ENCODE peak calls at places on chromosome 1, in eight cellular contexts. P, T, Z, R, B, E, Y and K are unnamed samples.
A peak's percentile ranks its signal among the peaks of the same experiment; 100 is the strongest.

GRCh38 chr1:243765676-243766075 is 84.4 kb downstream of the AKT3 start:
- DNase-seq in B (no peak), T (no peak), P (no peak), E (no peak), Z (no peak), R (no peak), Y (no peak), K (no peak)

GRCh38 chr1:178121883-178122282 is 28.0 kb downstream of the RASAL2 start:
- DNase-seq in Z (no peak), B (no peak), R (no peak), T (no peak), P (no peak), E (no peak), Y (no peak), K (no peak)

GRCh38 chr1:62687421-62687902 is 724 bp downstream of the DOCK7 start:
- DNase-seq in R (peak; percentile 32), Y (peak; percentile 53), Z (peak; percentile 28), P (no peak), T (peak; percentile 48), E (peak; percentile 41), B (peak; percentile 36), K (peak; percentile 60)

GRCh38 chr1:5728956-5729355 is 263.3 kb downstream of the NPHP4 start:
- DNase-seq in P (no peak), T (no peak), B (no peak), Y (no peak), R (no peak), E (no peak), Z (no peak), K (no peak)

GRCh38 chr1:25246600-25247023 is 642 bp downstream of the RSRP1 start:
- DNase-seq in B (no peak), T (peak; percentile 72), P (no peak), Z (peak; percentile 61), Y (no peak), E (no peak), R (peak; percentile 27), K (peak; percentile 33)

GRCh38 chr1:107669996-107670395 is 295.0 kb downstream of the VAV3 start:
- DNase-seq in T (no peak), P (no peak), Z (peak; percentile 17), E (peak; percentile 76), B (no peak), R (peak; percentile 13), Y (no peak), K (peak; percentile 37)

GRCh38 chr1:191993549-191993948 is 164.7 kb upstream of the RGS18 start:
- DNase-seq in Y (no peak), T (no peak), Z (no peak), B (no peak), P (no peak), R (no peak), E (no peak), K (peak; percentile 47)

GRCh38 chr1:161738627-161739287 is 10.8 kb upstream of the DUSP12 start:
- DNase-seq in R (peak; percentile 26), E (peak; percentile 51), Y (peak; percentile 26), P (no peak), T (peak; percentile 52), B (no peak), Z (peak; percentile 42), K (peak; percentile 68)

GRCh38 chr1:170765712-170766330 is 101.9 kb downstream of the PRRX1 start:
- DNase-seq in T (no peak), P (no peak), E (no peak), Z (no peak), B (no peak), R (no peak), Y (no peak), K (peak; percentile 48)

GRCh38 chr1:72018562-72018961 is 263.8 kb downstream of the NEGR1 start:
- DNase-seq in Z (no peak), Y (no peak), T (no peak), R (no peak), B (no peak), P (no peak), E (no peak), K (no peak)

GRCh38 chr1:210298936-210299335 is 29.8 kb upstream of the HHAT start:
- DNase-seq in Y (no peak), R (no peak), E (no peak), B (no peak), T (no peak), Z (no peak), P (no peak), K (no peak)

GRCh38 chr1:183022202-183023145 is 746 bp upstream of the LAMC1 start:
- DNase-seq in Z (peak; percentile 94), R (peak; percentile 82), Y (peak; percentile 76), P (peak; percentile 75), E (peak; percentile 74), T (peak; percentile 93), B (peak; percentile 17), K (peak; percentile 84)

GRCh38 chr1:47066931-47067330 is at the start of gene CYP4Z1:
- DNase-seq in Y (no peak), B (no peak), E (no peak), P (no peak), Z (no peak), T (no peak), R (no peak), K (no peak)

GRCh38 chr1:61588736-61589381 is 136.1 kb downstream of the TM2D1 start:
- DNase-seq in E (peak; percentile 79), P (no peak), T (peak; percentile 61), R (peak; percentile 34), B (peak; percentile 66), Z (peak; percentile 66), Y (peak; percentile 67), K (peak; percentile 84)

GRCh38 chr1:28894785-28895184 is 19.6 kb upstream of the EPB41 start:
- DNase-seq in P (no peak), R (no peak), B (no peak), E (no peak), Y (no peak), Z (no peak), T (peak; percentile 12), K (no peak)

DNA sequence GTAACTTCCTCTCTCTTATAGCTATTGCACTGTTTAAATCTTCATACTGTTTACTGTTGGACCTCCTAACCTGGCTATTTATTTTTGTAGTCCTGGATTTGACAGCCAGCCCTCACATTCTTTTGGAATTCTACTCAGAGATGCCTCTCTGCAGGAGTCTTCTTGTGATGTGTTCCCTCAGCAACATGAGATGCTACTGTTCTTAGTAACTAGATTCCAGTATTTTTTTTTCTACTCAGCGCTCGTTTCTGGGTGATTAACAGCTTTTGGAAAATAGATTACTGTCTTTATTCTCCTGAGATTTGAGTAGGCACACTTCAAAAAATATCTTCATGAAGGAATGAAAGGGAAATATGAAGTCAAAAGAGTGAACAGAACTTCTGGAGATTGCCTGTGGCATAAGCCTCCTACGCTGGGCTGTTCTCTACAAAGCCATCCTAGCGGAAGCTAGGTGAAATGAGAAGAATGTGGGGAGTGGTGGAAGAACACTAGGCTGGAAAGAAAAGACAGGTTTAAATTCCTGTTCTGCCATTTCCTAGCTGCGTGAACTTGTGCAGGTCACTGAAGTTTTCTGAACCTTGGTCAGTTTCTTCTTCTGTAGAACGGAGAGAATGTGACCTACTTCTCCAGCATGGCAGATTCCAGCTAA is 75.9 kb downstream of the LRRC8C start:
- DNase-seq in E (no peak), R (no peak), P (no peak), T (no peak), Z (no peak), B (no peak), Y (no peak), K (peak; percentile 38)
- TF ChIP-seq CTCF in E (no peak), R (no peak), P (no peak), T (no peak), Z (no peak), B (no peak), Y (no peak), K (no peak)

GRCh38 chr1:245835386-245835785 is 671.7 kb downstream of the SMYD3 start:
- DNase-seq in Y (no peak), Z (no peak), E (no peak), T (no peak), R (no peak), P (no peak), B (no peak), K (no peak)
- TF ChIP-seq CTCF in Y (no peak), Z (no peak), E (no peak), T (no peak), R (no peak), P (no peak), B (no peak), K (no peak)

GRCh38 chr1:155247667-155248563 is 7.4 kb downstream of the ENTREP3 start:
- DNase-seq in Z (no peak), B (no peak), Y (no peak), T (no peak), P (no peak), R (no peak), E (no peak), K (no peak)

GRCh38 chr1:155242805-155243358 is 12.4 kb downstream of the ENTREP3 start:
- DNase-seq in E (no peak), R (no peak), P (no peak), Z (no peak), Y (no peak), B (no peak), T (no peak), K (no peak)

GRCh38 chr1:155241851-155242264 is 13.4 kb downstream of the ENTREP3 start:
- DNase-seq in Y (no peak), P (no peak), T (no peak), E (no peak), R (no peak), Z (no peak), B (no peak), K (no peak)

GRCh38 chr1:155245163-155245524 is 10.1 kb downstream of the ENTREP3 start:
- DNase-seq in T (no peak), Y (no peak), Z (no peak), E (no peak), B (no peak), P (no peak), R (no peak), K (no peak)

DNA sequence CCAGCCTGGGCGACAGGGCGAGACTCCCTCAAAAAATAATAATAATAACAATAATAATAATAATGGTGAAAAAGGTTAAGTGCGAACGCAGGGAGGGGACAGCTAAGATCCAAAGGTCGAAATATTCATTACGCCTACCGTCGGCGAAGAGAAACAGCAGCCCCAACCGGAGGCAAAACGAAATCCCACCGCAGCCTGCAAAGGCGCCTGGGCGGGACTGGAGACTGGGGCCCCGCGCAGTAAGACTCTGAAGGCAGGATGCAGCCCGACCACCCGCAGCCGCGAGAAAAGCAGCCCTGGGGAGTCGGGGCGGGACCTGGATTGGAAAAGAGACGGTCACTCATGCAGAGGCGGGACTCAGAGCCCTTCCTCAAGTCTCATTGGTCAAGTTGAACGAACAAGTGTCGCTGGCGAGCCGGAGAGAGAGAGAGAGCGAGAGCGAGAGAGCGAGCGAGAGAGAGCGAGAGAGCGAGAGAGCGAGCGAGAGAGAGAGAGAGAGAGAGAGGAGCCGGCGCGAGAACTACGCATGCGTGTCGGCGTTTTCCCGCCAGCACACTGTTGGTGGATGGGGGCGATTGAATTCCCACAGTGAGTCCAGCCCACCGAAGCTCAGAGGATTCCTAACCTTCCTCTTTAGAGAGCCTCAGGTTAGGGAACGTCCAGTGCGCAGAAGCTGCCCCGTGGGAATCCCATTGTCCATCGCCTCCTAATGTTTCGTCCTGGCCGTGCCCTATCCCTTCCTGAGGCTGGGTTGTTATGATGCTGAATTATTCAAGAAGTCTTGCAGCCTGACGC is 10.7 kb downstream of the ENTREP3 start:
- DNase-seq in Y (peak; percentile 96), B (peak; percentile 93), E (peak; percentile 96), Z (peak; percentile 98), T (peak; percentile 98), R (peak; percentile 97), P (peak; percentile 97), K (peak; percentile 100)
- TF ChIP-seq CTCF in Y (peak; percentile 46), B (peak; percentile 56), E (no peak), Z (peak; percentile 46), T (peak; percentile 28), R (peak; percentile 39), P (peak; percentile 42), K (peak; percentile 51)

DNA sequence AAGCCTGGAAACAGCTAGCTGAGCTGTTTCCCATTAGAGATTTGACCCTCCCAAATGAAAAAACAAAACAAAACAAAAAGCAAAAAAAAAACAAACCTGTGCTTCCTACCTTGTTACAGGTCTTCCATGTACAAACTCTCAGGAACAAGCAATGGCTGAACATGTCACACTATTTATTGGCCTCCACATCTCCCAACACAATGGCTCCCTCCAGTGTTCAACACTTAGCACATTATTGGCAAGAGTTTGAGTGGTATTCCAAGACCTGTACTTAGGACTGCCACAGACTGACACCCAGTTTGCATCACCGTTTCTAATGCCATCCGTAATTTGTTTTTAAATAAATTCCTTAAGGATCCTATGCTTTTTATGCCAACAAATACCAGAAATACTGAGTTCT is 195.0 kb upstream of the OLFM3 start:
- DNase-seq in T (no peak), R (no peak), Z (peak; percentile 15), E (peak; percentile 19), B (peak; percentile 5), P (no peak), Y (peak; percentile 7), K (peak; percentile 88)
- TF ChIP-seq CTCF in T (no peak), R (peak; percentile 60), Z (no peak), E (no peak), B (peak; percentile 76), P (no peak), Y (peak; percentile 47), K (peak; percentile 78)